ENCODE peak calls at places on chromosomes 16 and 17, in five cellular contexts. T, E, R, C and M are unnamed samples. For H3K36me3, the result is how much of the 10 kb centered on the place peaks cover.

GRCh38 chr17:35808962-35809854 is at the start of gene TAF15:
- DNase-seq in T (peak), E (peak), R (peak), C (peak), M (peak)

GRCh38 chr16:11049396-11050059 is 105.2 kb downstream of the CLEC16A start:
- DNase-seq in T (no peak), E (no peak), R (peak), C (no peak), M (peak)

GRCh38 chr16:81885976-81886586 is 107.0 kb downstream of the PLCG2 start:
- DNase-seq in T (no peak), E (peak), R (peak), C (no peak), M (peak)

GRCh38 chr16:27195941-27196595 is 7.3 kb upstream of the KDM8 start:
- DNase-seq in T (no peak), E (no peak), R (no peak), C (no peak), M (peak)

GRCh38 chr17:45222273-45222993 is 748 bp downstream of the FMNL1 start:
- DNase-seq in T (no peak), E (no peak), R (no peak), C (no peak), M (no peak)

GRCh38 chr16:57592591-57593003 is 35.8 kb upstream of the ADGRG1 start:
- DNase-seq in T (no peak), E (no peak), R (no peak), C (peak), M (peak)

GRCh38 chr16:4833584-4833983 is 13.5 kb downstream of the GLYR1 start:
- DNase-seq in T (no peak), E (no peak), R (no peak), C (no peak), M (peak)

GRCh38 chr16:58377932-58378331 is 14.3 kb upstream of the GINS3 start:
- DNase-seq in T (no peak), E (peak), R (no peak), C (no peak), M (no peak)

GRCh38 chr16:2149630-2150417 is 1.4 kb downstream of the RAB26 start:
- DNase-seq in T (no peak), E (peak), R (no peak), C (no peak), M (no peak)

GRCh38 chr17:63649813-63650212 is 27.6 kb downstream of the MAP3K3 start:
- DNase-seq in T (no peak), E (no peak), R (no peak), C (no peak), M (no peak)

GRCh38 chr17:16922386-16923096 is 49.4 kb downstream of the TNFRSF13B start:
- DNase-seq in T (no peak), E (no peak), R (no peak), C (no peak), M (peak)

GRCh38 chr17:273994-274832 is 78.4 kb downstream of the RPH3AL start:
- DNase-seq in T (no peak), E (no peak), R (no peak), C (no peak), M (no peak)
- H3K36me3 ChIP-seq in T (under half), E (under half), R (under half), C (under half), M (under half)

GRCh38 chr16:79713609-79714309 is 113.2 kb upstream of the MAF start:
- DNase-seq in T (no peak), E (no peak), R (no peak), C (no peak), M (no peak)

GRCh38 chr16:79717324-79717848 is 116.8 kb upstream of the MAF start:
- DNase-seq in T (no peak), E (no peak), R (peak), C (no peak), M (no peak)

GRCh38 chr16:79714440-79714839 is 113.9 kb upstream of the MAF start:
- DNase-seq in T (no peak), E (no peak), R (no peak), C (no peak), M (no peak)

GRCh38 chr16:79716645-79717323 is 116.2 kb upstream of the MAF start:
- DNase-seq in T (no peak), E (no peak), R (no peak), C (no peak), M (no peak)

GRCh38 chr16:79715088-79715487 is 114.6 kb upstream of the MAF start:
- DNase-seq in T (no peak), E (no peak), R (peak), C (no peak), M (no peak)
- H3K4me3 ChIP-seq in T (no peak), E (no peak), R (no peak), C (no peak), M (no peak)

DNA sequence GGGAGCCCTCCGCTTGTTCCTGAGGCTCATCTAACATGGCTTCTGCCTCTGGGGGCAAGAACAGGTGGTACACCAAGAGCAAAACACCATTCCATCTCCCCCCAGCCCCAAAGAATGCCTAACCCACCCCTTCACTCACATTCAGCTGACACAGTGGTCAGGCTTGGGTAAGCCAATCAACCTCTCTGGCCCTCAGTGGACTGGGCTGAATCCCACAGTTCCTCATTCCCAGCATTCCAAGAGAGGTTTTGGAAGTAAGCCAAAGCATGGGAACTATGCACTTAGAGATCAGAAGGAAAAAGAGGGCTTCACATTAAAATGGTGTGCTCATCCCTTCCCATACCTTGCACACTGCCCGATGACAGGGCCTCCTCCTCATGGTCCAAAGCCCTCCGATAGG is 7.8 kb downstream of the PIGS start:
- DNase-seq in T (no peak), E (peak), R (peak), C (no peak), M (no peak)
- H3K36me3 ChIP-seq in T (half or more), E (under half), R (under half), C (half or more), M (under half)

GRCh38 chr17:66835476-66835875 is 559 bp downstream of the CACNG5 start:
- DNase-seq in T (no peak), E (no peak), R (no peak), C (no peak), M (no peak)
- H3K4me3 ChIP-seq in T (no peak), E (no peak), R (no peak), C (no peak), M (no peak)

DNA sequence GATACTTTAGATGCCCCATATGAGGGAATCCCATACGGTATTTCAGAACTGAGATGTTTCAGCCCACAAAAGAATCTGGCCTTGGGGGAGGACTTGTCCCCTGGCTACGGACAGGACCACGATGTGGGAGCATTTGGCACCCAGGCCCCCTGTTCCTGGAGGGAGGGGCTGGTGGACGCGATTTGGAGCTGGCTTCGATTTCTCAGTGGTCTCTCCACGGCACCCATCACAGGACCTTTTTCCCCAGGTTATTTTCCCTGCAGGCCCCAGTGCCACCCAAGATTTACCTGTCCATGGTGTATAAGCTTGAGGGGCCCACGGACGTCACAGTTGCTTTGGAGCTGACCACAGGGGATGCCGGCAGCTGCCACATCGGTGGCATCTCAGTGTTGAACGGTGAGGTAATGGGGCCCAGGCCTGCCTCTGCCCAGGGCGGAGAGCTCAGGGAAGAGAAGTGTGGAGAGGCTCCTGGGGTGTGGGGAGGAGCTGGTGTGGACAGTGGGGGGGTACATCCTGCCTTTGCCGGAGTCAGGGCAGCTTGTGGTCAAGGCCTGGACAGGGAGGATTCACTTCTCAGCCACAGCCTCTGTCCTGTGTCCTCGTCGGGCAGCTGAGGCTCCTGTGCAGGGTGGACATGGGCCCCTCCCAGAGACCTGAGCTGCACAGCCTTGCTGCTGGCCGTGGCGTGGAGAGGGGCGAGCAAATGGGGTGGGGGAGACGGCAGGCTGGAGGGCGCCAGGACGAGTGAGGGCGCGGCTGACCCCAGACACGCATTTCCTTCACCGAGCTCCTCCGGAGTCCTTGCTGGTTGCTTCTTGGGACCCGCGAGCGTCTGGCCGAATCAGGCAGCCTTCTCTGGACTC is 9.9 kb downstream of the ENGASE start:
- DNase-seq in T (no peak), E (no peak), R (no peak), C (no peak), M (no peak)
- H3K36me3 ChIP-seq in T (half or more), E (under half), R (under half), C (half or more), M (under half)

GRCh38 chr17:77706938-77707337 is 251.6 kb upstream of the TNRC6C start:
- DNase-seq in T (no peak), E (no peak), R (no peak), C (no peak), M (no peak)

GRCh38 chr17:77709594-77709993 is 248.9 kb upstream of the TNRC6C start:
- DNase-seq in T (no peak), E (no peak), R (no peak), C (no peak), M (no peak)

GRCh38 chr17:77707546-77707945 is 251.0 kb upstream of the TNRC6C start:
- DNase-seq in T (no peak), E (no peak), R (no peak), C (no peak), M (no peak)

GRCh38 chr17:77708936-77709335 is 249.6 kb upstream of the TNRC6C start:
- DNase-seq in T (no peak), E (no peak), R (no peak), C (no peak), M (no peak)

DNA sequence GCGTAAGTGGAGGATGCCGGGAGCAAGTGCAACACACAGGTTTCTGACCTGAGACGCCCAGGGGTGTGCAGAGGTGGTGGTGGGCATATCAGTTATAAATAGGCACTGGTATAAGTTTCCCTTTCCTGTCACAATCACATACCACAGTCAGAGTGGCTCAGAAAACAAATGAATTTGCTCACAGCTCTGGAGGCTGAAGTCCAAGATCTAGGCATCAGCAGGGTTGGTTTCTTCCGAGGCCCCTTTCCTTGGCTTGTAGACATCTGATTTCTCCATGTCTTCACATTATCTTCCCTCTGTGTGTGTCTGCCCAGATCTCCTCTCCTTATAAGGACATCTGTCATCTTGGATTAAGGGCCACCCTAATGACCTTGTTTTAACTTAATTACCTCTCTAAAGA is 250.5 kb upstream of the TNRC6C start:
- DNase-seq in T (no peak), E (no peak), R (no peak), C (no peak), M (no peak)
- H3K4me3 ChIP-seq in T (no peak), E (no peak), R (no peak), C (no peak), M (no peak)

GRCh38 chr16:23486480-23486879 is 23.8 kb downstream of the GGA2 start:
- DNase-seq in T (no peak), E (no peak), R (no peak), C (peak), M (no peak)

GRCh38 chr16:23485257-23485614 is 25.1 kb downstream of the GGA2 start:
- DNase-seq in T (no peak), E (no peak), R (no peak), C (no peak), M (no peak)

GRCh38 chr16:23485841-23486240 is 24.5 kb downstream of the GGA2 start:
- DNase-seq in T (no peak), E (no peak), R (no peak), C (no peak), M (no peak)

GRCh38 chr16:23482778-23483177 is 27.5 kb downstream of the GGA2 start:
- DNase-seq in T (no peak), E (no peak), R (no peak), C (no peak), M (no peak)

GRCh38 chr16:23484501-23485256 is 25.6 kb downstream of the GGA2 start:
- DNase-seq in T (no peak), E (no peak), R (no peak), C (no peak), M (no peak)
- H3K36me3 ChIP-seq in T (half or more), E (under half), R (under half), C (half or more), M (under half)

GRCh38 chr17:79779661-79780365 is 1.9 kb downstream of the CBX2 start:
- DNase-seq in T (no peak), E (no peak), R (no peak), C (no peak), M (no peak)
- H3K4me3 ChIP-seq in T (no peak), E (no peak), R (peak), C (no peak), M (no peak)